ENCODE peak calls at places on chromosome 2, in four cellular contexts. S, J, M and Z are unnamed samples.
A peak's percentile ranks its signal among the peaks of the same experiment; 100 is the strongest.

GRCh38 chr2:100730290-100730868 is 89.6 kb upstream of the NPAS2 start:
- DNase-seq in S (peak; percentile 85), J (peak; percentile 90), M (peak; percentile 49), Z (peak; percentile 88)

GRCh38 chr2:195861821-195862220 is 204.8 kb downstream of the SLC39A10 start:
- DNase-seq in S (peak; percentile 54), J (peak; percentile 68), M (no peak), Z (peak; percentile 57)

GRCh38 chr2:143433158-143433557 is 303.9 kb downstream of the ARHGAP15 start:
- DNase-seq in S (peak; percentile 17), J (peak; percentile 37), M (no peak), Z (no peak)

GRCh38 chr2:42328148-42328833 is 32.7 kb downstream of the COX7A2L start:
- DNase-seq in S (peak; percentile 67), J (peak; percentile 63), M (no peak), Z (peak; percentile 68)

GRCh38 chr2:166138667-166139066 is 10.8 kb upstream of the SCN1A start:
- DNase-seq in S (no peak), J (no peak), M (no peak), Z (no peak)

GRCh38 chr2:182559623-182560022 is 132.8 kb upstream of the PDE1A start:
- DNase-seq in S (no peak), J (no peak), M (no peak), Z (peak; percentile 48)

GRCh38 chr2:11421863-11422490 is 44.0 kb downstream of the E2F6 start:
- DNase-seq in S (no peak), J (no peak), M (no peak), Z (no peak)

GRCh38 chr2:128661289-128661688 is 342.6 kb upstream of the HS6ST1 start:
- DNase-seq in S (no peak), J (no peak), M (no peak), Z (no peak)

GRCh38 chr2:234241656-234242445 is 191.3 kb downstream of the SPP2 start:
- DNase-seq in S (peak; percentile 76), J (peak; percentile 34), M (no peak), Z (no peak)

GRCh38 chr2:232592687-232593407 is 40.6 kb upstream of the EFHD1 start:
- DNase-seq in S (peak; percentile 82), J (peak; percentile 56), M (peak; percentile 17), Z (peak; percentile 89)

GRCh38 chr2:216777637-216778273 is 82.1 kb downstream of the TNP1 start:
- DNase-seq in S (peak; percentile 36), J (peak; percentile 52), M (peak; percentile 77), Z (peak; percentile 39)

GRCh38 chr2:106546376-106546990 is 59.3 kb downstream of the CD8B2 start:
- DNase-seq in S (no peak), J (no peak), M (no peak), Z (no peak)

GRCh38 chr2:199985625-199986207 is 30.3 kb downstream of the MAIP1 start:
- DNase-seq in S (peak; percentile 65), J (peak; percentile 78), M (peak; percentile 82), Z (peak; percentile 86)

GRCh38 chr2:24214880-24215279 is 40.0 kb downstream of the FAM228A start:
- DNase-seq in S (no peak), J (no peak), M (no peak), Z (no peak)

GRCh38 chr2:182228741-182229140 is 198.1 kb downstream of the PDE1A start:
- DNase-seq in S (peak; percentile 41), J (no peak), M (no peak), Z (no peak)

GRCh38 chr2:170716851-170717598 is 1.9 kb downstream of the SP5 start:
- DNase-seq in S (no peak), J (peak; percentile 50), M (peak; percentile 92), Z (peak; percentile 32)

GRCh38 chr2:120319686-120320317 is 26.1 kb upstream of the INHBB start:
- DNase-seq in S (no peak), J (no peak), M (no peak), Z (no peak)

GRCh38 chr2:61832183-61832841 is 21.5 kb downstream of the FAM161A start:
- DNase-seq in S (no peak), J (no peak), M (no peak), Z (no peak)

GRCh38 chr2:40642261-40642660 is 190.4 kb upstream of the SLC8A1 start:
- DNase-seq in S (no peak), J (no peak), M (no peak), Z (no peak)

GRCh38 chr2:27977623-27978312 is 87.2 kb downstream of the BABAM2 start:
- DNase-seq in S (peak; percentile 89), J (peak; percentile 82), M (no peak), Z (peak; percentile 82)

GRCh38 chr2:15205562-15205961 is 355.6 kb downstream of the NBAS start:
- DNase-seq in S (no peak), J (no peak), M (no peak), Z (no peak)

GRCh38 chr2:100580474-100581264 is 17.9 kb downstream of the PDCL3 start:
- DNase-seq in S (no peak), J (no peak), M (no peak), Z (no peak)

GRCh38 chr2:102112271-102112670 is 30.3 kb upstream of the IL1R1 start:
- DNase-seq in S (no peak), J (peak; percentile 67), M (no peak), Z (no peak)

GRCh38 chr2:76958749-76959148 is 563.4 kb downstream of the LRRTM4 start:
- DNase-seq in S (no peak), J (peak; percentile 2), M (peak; percentile 46), Z (peak; percentile 9)
- H3K4me3 ChIP-seq in S (no peak overlapping the region), J (no peak overlapping the region), M (no peak overlapping the region), Z (no peak overlapping the region)

DNA sequence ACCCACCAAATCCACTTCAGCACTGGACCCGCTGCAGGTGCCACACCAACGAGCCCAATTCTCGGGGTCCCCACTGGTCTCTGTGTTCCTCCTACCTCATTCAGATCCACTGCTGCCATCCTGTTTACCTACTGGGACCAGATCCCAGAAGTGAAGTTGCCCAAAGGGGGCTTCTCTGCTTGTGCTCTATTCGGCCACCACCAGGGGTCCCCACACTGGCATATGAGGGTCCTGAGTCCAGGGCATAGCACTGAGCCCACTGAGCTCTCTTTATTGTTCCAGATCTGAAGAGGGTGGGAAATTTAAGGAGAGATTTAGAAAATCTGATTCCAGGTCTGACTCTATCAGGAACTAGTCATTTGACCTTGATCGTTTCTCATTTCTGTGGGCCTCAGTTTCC is 2.4 kb downstream of the GPR45 start:
- DNase-seq in S (no peak), J (no peak), M (peak; percentile 19), Z (no peak)
- TF ChIP-seq CTCF in S (peak; percentile 25), J (peak; percentile 34), M (no peak), Z (peak; percentile 13)

DNA sequence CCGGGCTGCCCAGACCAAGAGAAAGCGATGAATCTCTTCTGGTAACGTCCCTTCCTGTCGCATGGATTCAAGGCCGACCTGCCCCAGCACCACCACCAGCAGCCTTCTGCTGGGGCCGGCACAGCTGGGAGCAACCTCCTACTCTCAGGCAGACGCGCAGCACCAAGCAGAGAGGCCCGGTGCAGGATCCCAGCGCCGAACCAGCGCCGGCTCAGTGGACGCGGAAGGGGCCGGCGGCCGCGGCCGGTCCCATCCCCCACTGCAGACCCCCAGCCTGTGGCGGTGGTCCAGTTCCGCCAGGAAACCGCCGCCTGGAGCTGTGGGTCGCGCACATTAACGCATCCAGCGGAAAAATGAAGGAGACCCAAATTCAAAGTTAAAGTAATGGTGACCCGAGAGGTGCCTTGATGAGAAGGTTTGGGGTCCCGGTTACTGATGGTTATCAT is 525 bp upstream of the MAL start:
- DNase-seq in S (no peak), J (no peak), M (no peak), Z (no peak)
- H3K4me3 ChIP-seq in S (no peak overlapping the region), J (peak overlapping the region; percentile 38), M (no peak overlapping the region), Z (no peak overlapping the region)

GRCh38 chr2:30577151-30577550 is 130.1 kb downstream of the LCLAT1 start:
- DNase-seq in S (no peak), J (no peak), M (no peak), Z (no peak)

GRCh38 chr2:30580394-30580793 is 133.3 kb downstream of the LCLAT1 start:
- DNase-seq in S (no peak), J (no peak), M (no peak), Z (no peak)

GRCh38 chr2:30583204-30583749 is 136.2 kb downstream of the LCLAT1 start:
- DNase-seq in S (no peak), J (no peak), M (no peak), Z (no peak)

GRCh38 chr2:30584116-30584515 is 137.1 kb downstream of the LCLAT1 start:
- DNase-seq in S (no peak), J (no peak), M (no peak), Z (no peak)

DNA sequence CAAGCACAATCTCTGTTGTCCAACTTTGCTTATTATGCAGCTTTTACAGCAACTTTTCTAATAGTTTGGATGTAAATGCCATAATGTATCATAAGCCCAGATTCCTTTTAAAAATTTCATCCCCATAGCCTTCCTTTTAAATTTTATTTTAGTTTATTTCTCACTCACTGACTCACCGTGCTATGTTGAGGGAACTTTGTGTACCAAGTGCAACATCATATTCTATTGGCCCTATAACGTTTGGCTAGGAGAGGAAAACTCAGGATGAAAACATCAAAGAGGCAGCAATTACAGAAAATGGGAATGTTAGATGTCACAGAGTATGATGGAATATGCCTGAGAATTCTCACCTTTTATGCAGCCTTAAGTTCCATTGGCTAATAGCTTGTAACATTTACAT is 135.5 kb downstream of the LCLAT1 start:
- DNase-seq in S (no peak), J (no peak), M (no peak), Z (no peak)
- TF ChIP-seq CTCF in S (no peak), J (no peak), M (no peak), Z (no peak)

GRCh38 chr2:180219471-180219870 is 212.4 kb upstream of the CWC22 start:
- DNase-seq in S (peak; percentile 56), J (no peak), M (no peak), Z (no peak)

GRCh38 chr2:180225118-180225517 is 218.0 kb upstream of the CWC22 start:
- DNase-seq in S (no peak), J (no peak), M (no peak), Z (no peak)

GRCh38 chr2:180227461-180227860 is 220.4 kb upstream of the CWC22 start:
- DNase-seq in S (peak; percentile 46), J (peak; percentile 71), M (no peak), Z (peak; percentile 15)

DNA sequence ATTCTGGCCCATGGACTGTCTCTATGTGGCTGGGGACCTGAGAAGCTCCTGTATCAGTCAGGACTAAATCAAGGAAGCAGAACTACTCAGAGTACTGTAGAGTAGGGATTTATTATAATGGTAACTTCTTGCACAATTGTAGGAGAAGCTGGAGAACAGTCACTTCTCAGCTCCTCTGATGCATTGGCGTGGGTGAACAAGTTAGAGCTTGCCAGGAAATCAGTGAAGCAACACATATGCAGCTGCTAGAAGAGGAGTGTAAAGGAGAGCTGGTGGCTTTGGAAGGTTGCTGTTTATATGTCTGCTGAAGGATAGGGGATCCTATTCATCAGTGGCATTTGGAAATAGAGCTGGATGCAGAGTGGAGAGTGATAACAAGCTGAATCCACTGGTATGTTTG is 215.5 kb upstream of the CWC22 start:
- DNase-seq in S (peak; percentile 92), J (peak; percentile 96), M (no peak), Z (peak; percentile 94)
- H3K4me3 ChIP-seq in S (no peak overlapping the region), J (no peak overlapping the region), M (no peak overlapping the region), Z (no peak overlapping the region)

GRCh38 chr2:32666704-32667103 is 38.9 kb downstream of the TTC27 start:
- DNase-seq in S (no peak), J (no peak), M (no peak), Z (no peak)
- TF ChIP-seq CTCF in S (no peak), J (no peak), M (no peak), Z (no peak)